ENCODE peak calls at places on chromosome 4, in four cellular contexts. One of them, this sample, is unnamed.
A peak's percentile ranks its signal among the peaks of the same experiment; 100 is the strongest.

GRCh38 chr4:124636793-124637192 is 75.7 kb downstream of the ANKRD50 start:
- DNase-seq in activated CD8-positive, alpha-beta memory T cell treated with anti-CD3 and anti-CD28 coated beads for 24 hours: no peak
- DNase-seq in smooth muscle cell of the brain vasculature: peak; percentile 28
- DNase-seq in upper lobe of left lung: no peak
- DNase-seq in this sample: no peak

GRCh38 chr4:101649790-101650450 is 140.6 kb upstream of the BANK1 start:
- DNase-seq in upper lobe of left lung: no peak
- DNase-seq in smooth muscle cell of the brain vasculature: no peak
- DNase-seq in activated CD8-positive, alpha-beta memory T cell treated with anti-CD3 and anti-CD28 coated beads for 24 hours: no peak
- DNase-seq in this sample: no peak

GRCh38 chr4:185205697-185206342 is 2.0 kb upstream of the CFAP97 start:
- DNase-seq in smooth muscle cell of the brain vasculature: no peak
- DNase-seq in upper lobe of left lung: no peak
- DNase-seq in activated CD8-positive, alpha-beta memory T cell treated with anti-CD3 and anti-CD28 coated beads for 24 hours: no peak
- DNase-seq in this sample: no peak

GRCh38 chr4:31807036-31807435 is 1086.9 kb downstream of the PCDH7 start:
- DNase-seq in smooth muscle cell of the brain vasculature: no peak
- DNase-seq in upper lobe of left lung: no peak
- DNase-seq in activated CD8-positive, alpha-beta memory T cell treated with anti-CD3 and anti-CD28 coated beads for 24 hours: no peak
- DNase-seq in this sample: no peak

GRCh38 chr4:102799816-102800215 is 27.5 kb downstream of the UBE2D3 start:
- DNase-seq in activated CD8-positive, alpha-beta memory T cell treated with anti-CD3 and anti-CD28 coated beads for 24 hours: no peak
- DNase-seq in upper lobe of left lung: no peak
- DNase-seq in smooth muscle cell of the brain vasculature: no peak
- DNase-seq in this sample: no peak

GRCh38 chr4:176413171-176413570 is 93.4 kb downstream of the SPCS3 start:
- DNase-seq in smooth muscle cell of the brain vasculature: no peak
- DNase-seq in activated CD8-positive, alpha-beta memory T cell treated with anti-CD3 and anti-CD28 coated beads for 24 hours: no peak
- DNase-seq in upper lobe of left lung: no peak
- DNase-seq in this sample: no peak

GRCh38 chr4:3781997-3782930 is 16.1 kb downstream of the ADRA2C start:
- DNase-seq in smooth muscle cell of the brain vasculature: no peak
- DNase-seq in activated CD8-positive, alpha-beta memory T cell treated with anti-CD3 and anti-CD28 coated beads for 24 hours: no peak
- DNase-seq in upper lobe of left lung: no peak
- DNase-seq in this sample: no peak

GRCh38 chr4:183840311-183840710 is 64.8 kb upstream of the STOX2 start:
- DNase-seq in smooth muscle cell of the brain vasculature: peak; percentile 56
- DNase-seq in upper lobe of left lung: peak; percentile 78
- DNase-seq in activated CD8-positive, alpha-beta memory T cell treated with anti-CD3 and anti-CD28 coated beads for 24 hours: peak; percentile 83
- DNase-seq in this sample: peak; percentile 59

GRCh38 chr4:116724249-116724648 is 361.1 kb downstream of the TRAM1L1 start:
- DNase-seq in activated CD8-positive, alpha-beta memory T cell treated with anti-CD3 and anti-CD28 coated beads for 24 hours: no peak
- DNase-seq in upper lobe of left lung: no peak
- DNase-seq in smooth muscle cell of the brain vasculature: no peak
- DNase-seq in this sample: no peak

GRCh38 chr4:169765845-169766244 is 8.1 kb upstream of the HPF1 start:
- DNase-seq in activated CD8-positive, alpha-beta memory T cell treated with anti-CD3 and anti-CD28 coated beads for 24 hours: no peak
- DNase-seq in upper lobe of left lung: no peak
- DNase-seq in smooth muscle cell of the brain vasculature: no peak
- DNase-seq in this sample: no peak

GRCh38 chr4:176971576-176972105 is 178.9 kb upstream of the VEGFC start:
- DNase-seq in upper lobe of left lung: no peak
- DNase-seq in activated CD8-positive, alpha-beta memory T cell treated with anti-CD3 and anti-CD28 coated beads for 24 hours: no peak
- DNase-seq in smooth muscle cell of the brain vasculature: no peak
- DNase-seq in this sample: no peak

GRCh38 chr4:89657931-89658700 is 178.8 kb downstream of the SNCA start:
- DNase-seq in upper lobe of left lung: no peak
- DNase-seq in smooth muscle cell of the brain vasculature: peak; percentile 6
- DNase-seq in activated CD8-positive, alpha-beta memory T cell treated with anti-CD3 and anti-CD28 coated beads for 24 hours: no peak
- DNase-seq in this sample: peak; percentile 2

GRCh38 chr4:140296335-140296753 is 77.1 kb upstream of the SCOC start:
- DNase-seq in upper lobe of left lung: no peak
- DNase-seq in activated CD8-positive, alpha-beta memory T cell treated with anti-CD3 and anti-CD28 coated beads for 24 hours: no peak
- DNase-seq in smooth muscle cell of the brain vasculature: peak; percentile 37
- DNase-seq in this sample: peak; percentile 47

GRCh38 chr4:127788517-127788916 is 6.4 kb downstream of the HSPA4L start:
- DNase-seq in activated CD8-positive, alpha-beta memory T cell treated with anti-CD3 and anti-CD28 coated beads for 24 hours: no peak
- DNase-seq in upper lobe of left lung: no peak
- DNase-seq in smooth muscle cell of the brain vasculature: no peak
- DNase-seq in this sample: no peak

This sample was measured in Daoy.